ENCODE peak calls at places on chromosomes 16 and 17, in six cellular contexts. O is fibroblast of pulmonary artery, A is mucosa of descending colon, D is neural progenitor cell, L is lung, H is astrocyte of the spinal cord. C is an unnamed sample.

GRCh38 chr17:80773243-80773991 is 218.2 kb upstream of the CHMP6 start:
- DNase-seq in O (no peak), A (no peak), D (peak), L (no peak), H (peak), C (no peak)

GRCh38 chr17:66576473-66576872 is 258.4 kb upstream of the CACNG5 start:
- DNase-seq in O (no peak), A (no peak), D (no peak), L (no peak), H (no peak), C (no peak)

GRCh38 chr17:41009936-41010335 is 1.0 kb upstream of the KRTAP3-1 start:
- DNase-seq in O (no peak), A (no peak), D (no peak), L (no peak), H (no peak), C (no peak)

GRCh38 chr16:20774703-20775362 is 11.0 kb downstream of the ACSM3 start:
- DNase-seq in O (peak), A (peak), D (peak), L (peak), H (peak), C (peak)

GRCh38 chr16:79751785-79752184 is 151.2 kb upstream of the MAF start:
- DNase-seq in O (peak), A (no peak), D (no peak), L (peak), H (peak), C (no peak)

GRCh38 chr16:48542966-48543365 is 67.0 kb downstream of the N4BP1 start:
- DNase-seq in O (no peak), A (no peak), D (no peak), L (no peak), H (no peak), C (no peak)

GRCh38 chr17:21291862-21292261 is 7.4 kb downstream of the MAP2K3 start:
- DNase-seq in O (no peak), A (peak), D (no peak), L (no peak), H (no peak), C (no peak)

GRCh38 chr16:1817276-1817589 is 9.4 kb downstream of the HAGH start:
- DNase-seq in O (no peak), A (no peak), D (no peak), L (no peak), H (no peak), C (no peak)

GRCh38 chr16:28193530-28194423 is 18.0 kb downstream of the XPO6 start:
- DNase-seq in O (peak), A (no peak), D (no peak), L (no peak), H (peak), C (no peak)

GRCh38 chr17:65235284-65235683 is 98.1 kb downstream of the RGS9 start:
- DNase-seq in O (no peak), A (no peak), D (no peak), L (no peak), H (no peak), C (no peak)
- TF ChIP-seq CTCF in O (no peak), A (no peak), D (no peak), L (no peak), H (no peak), C (no peak)

DNA sequence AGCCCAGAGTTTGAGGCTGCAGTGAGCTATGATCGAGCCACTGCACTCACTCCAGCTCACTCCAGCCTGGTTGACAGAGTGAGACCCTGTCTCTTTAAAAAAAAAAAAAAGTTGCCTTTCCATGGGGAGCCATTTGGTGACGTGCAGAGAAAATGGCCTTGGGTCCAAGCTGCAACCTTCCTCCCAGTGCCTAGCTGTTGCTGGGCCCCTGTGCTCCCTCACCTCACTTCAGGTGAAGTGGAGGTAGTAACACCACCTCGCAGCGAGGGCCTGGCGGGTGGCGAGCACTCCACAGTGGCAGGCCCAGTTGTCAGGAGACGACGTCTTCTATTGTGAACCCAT is 17.4 kb downstream of the SYT17 start:
- DNase-seq in O (no peak), A (no peak), D (no peak), L (no peak), H (no peak), C (no peak)
- TF ChIP-seq CTCF in O (no peak), A (no peak), D (no peak), L (no peak), H (no peak), C (no peak)

GRCh38 chr17:59534583-59534982 is 30.8 kb upstream of the DHX40 start:
- DNase-seq in O (peak), A (no peak), D (peak), L (no peak), H (no peak), C (no peak)
- TF ChIP-seq CTCF in O (peak), A (no peak), D (peak), L (no peak), H (no peak), C (no peak)

DNA sequence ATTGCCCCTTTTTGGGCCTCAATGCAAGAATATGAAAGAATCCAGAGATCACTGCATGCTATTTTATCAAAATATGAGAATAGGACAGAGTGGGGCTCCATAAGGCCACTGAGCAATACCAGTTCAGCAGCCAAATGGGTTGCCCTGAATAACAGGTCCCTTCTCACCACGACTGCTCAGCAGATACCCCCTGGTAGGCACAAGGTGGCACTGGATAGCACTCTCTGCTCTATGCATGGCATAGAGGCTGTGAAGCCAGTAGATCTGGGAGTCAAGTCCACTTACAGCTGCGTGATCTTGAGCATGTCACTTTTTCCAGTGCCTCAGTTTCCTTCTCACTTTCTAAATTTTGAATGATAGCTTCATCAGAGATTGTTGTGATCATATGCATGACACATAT is 84.7 kb upstream of the ASIC2 start:
- DNase-seq in O (no peak), A (no peak), D (no peak), L (no peak), H (no peak), C (no peak)
- TF ChIP-seq CTCF in O (no peak), A (no peak), D (no peak), L (no peak), H (no peak), C (no peak)

GRCh38 chr16:67246081-67246944 is 968 bp downstream of the FHOD1 start:
- DNase-seq in O (peak), A (peak), D (peak), L (peak), H (peak), C (peak)

GRCh38 chr16:67245674-67246080 is 1.6 kb downstream of the FHOD1 start:
- DNase-seq in O (no peak), A (no peak), D (no peak), L (no peak), H (no peak), C (no peak)

GRCh38 chr16:67248401-67249177 is at the start of gene SLC9A5:
- DNase-seq in O (no peak), A (peak), D (peak), L (no peak), H (no peak), C (no peak)

GRCh38 chr16:67247698-67248400 is 568 bp upstream of the FHOD1 start:
- DNase-seq in O (no peak), A (no peak), D (no peak), L (no peak), H (no peak), C (no peak)

GRCh38 chr16:67246945-67247697 is at the start of gene FHOD1:
- DNase-seq in O (peak), A (peak), D (peak), L (peak), H (peak), C (peak)
- TF ChIP-seq CTCF in O (no peak), A (peak), D (no peak), L (no peak), H (no peak), C (no peak)

GRCh38 chr16:67146523-67147357 is 4.1 kb downstream of the B3GNT9 start:
- DNase-seq in O (no peak), A (no peak), D (no peak), L (no peak), H (no peak), C (no peak)
- TF ChIP-seq CTCF in O (no peak), A (no peak), D (no peak), L (no peak), H (no peak), C (no peak)

GRCh38 chr17:37060094-37060493 is 111.3 kb downstream of the AATF start:
- DNase-seq in O (no peak), A (no peak), D (no peak), L (no peak), H (no peak), C (no peak)
- TF ChIP-seq CTCF in O (no peak), A (no peak), D (no peak), L (no peak), H (no peak), C (no peak)

GRCh38 chr16:15523092-15523541 is 88.7 kb downstream of the BMERB1 start:
- DNase-seq in O (no peak), A (peak), D (peak), L (no peak), H (no peak), C (no peak)
- TF ChIP-seq CTCF in O (no peak), A (no peak), D (peak), L (peak), H (no peak), C (no peak)